ENCODE peak calls at places on chromosomes 1 and 21, in six cellular contexts. Q, F, E, M, L and I are unnamed samples.
A peak's percentile ranks its signal among the peaks of the same experiment; 100 is the strongest.

GRCh38 chr1:23692308-23692871 is 784 bp downstream of the RPL11 start:
- DNase-seq in Q (no peak), E (no peak), M (no peak), L (no peak), F (no peak), I (no peak)

GRCh38 chr1:212470059-212470458 is 37.3 kb downstream of the NENF start:
- DNase-seq in Q (peak; percentile 90), F (no peak), M (peak; percentile 93), E (peak; percentile 29), L (peak; percentile 64), I (no peak)

GRCh38 chr1:54965624-54966340 is 14.6 kb upstream of the TMEM61 start:
- DNase-seq in M (peak; percentile 74), E (peak; percentile 41), L (peak; percentile 45), Q (no peak), F (peak; percentile 59), I (no peak)

GRCh38 chr1:170696591-170697337 is 32.8 kb downstream of the PRRX1 start:
- DNase-seq in E (no peak), Q (no peak), L (no peak), F (no peak), M (no peak), I (no peak)

GRCh38 chr1:115727706-115728249 is 40.7 kb downstream of the CASQ2 start:
- DNase-seq in F (no peak), M (peak; percentile 79), Q (peak; percentile 71), E (no peak), L (peak; percentile 53), I (no peak)

GRCh38 chr1:244599937-244600350 is 53.0 kb upstream of the DESI2 start:
- DNase-seq in L (peak; percentile 12), Q (peak; percentile 33), F (peak; percentile 22), E (no peak), M (no peak), I (no peak)

GRCh38 chr1:1033731-1034437 is 14.0 kb downstream of the AGRN start:
- DNase-seq in Q (no peak), F (no peak), L (no peak), E (no peak), M (no peak), I (no peak)

GRCh38 chr1:17122449-17123194 is 3.4 kb upstream of the PADI2 start:
- DNase-seq in Q (no peak), F (no peak), L (peak; percentile 49), M (no peak), E (no peak), I (no peak)

GRCh38 chr1:41955461-41956159 is 36.9 kb upstream of the HIVEP3 start:
- DNase-seq in L (no peak), E (no peak), Q (no peak), F (no peak), M (no peak), I (no peak)

GRCh38 chr1:62613890-62614289 is 16.6 kb downstream of the ANGPTL3 start:
- DNase-seq in E (no peak), L (no peak), Q (no peak), F (no peak), M (no peak), I (no peak)

GRCh38 chr1:206706298-206706791 is 21.6 kb downstream of the MAPKAPK2 start:
- DNase-seq in Q (peak; percentile 73), F (no peak), L (no peak), M (no peak), E (no peak), I (no peak)

GRCh38 chr1:238223067-238223640 is 332.4 kb upstream of the ZP4 start:
- DNase-seq in M (no peak), L (no peak), E (no peak), Q (no peak), F (no peak), I (no peak)

GRCh38 chr1:31155216-31155806 is 84.4 kb downstream of the NKAIN1 start:
- DNase-seq in L (peak; percentile 78), Q (peak; percentile 56), E (peak; percentile 67), M (no peak), F (peak; percentile 94), I (peak; percentile 18)

GRCh38 chr1:14599173-14599754 is 779 bp downstream of the KAZN start:
- DNase-seq in M (no peak), L (no peak), F (peak; percentile 36), Q (no peak), E (no peak), I (no peak)

GRCh38 chr1:247906504-247907047 is 11.2 kb downstream of the OR2W3 start:
- DNase-seq in L (peak; percentile 25), Q (no peak), E (no peak), F (no peak), M (no peak), I (no peak)

GRCh38 chr1:164725401-164725800 is 166.4 kb downstream of the PBX1 start:
- DNase-seq in L (no peak), Q (no peak), F (no peak), E (no peak), M (no peak), I (no peak)

GRCh38 chr1:221035680-221036153 is 156.5 kb downstream of the HLX start:
- DNase-seq in E (no peak), Q (no peak), L (no peak), M (no peak), F (peak; percentile 32), I (no peak)

GRCh38 chr1:90707363-90707710 is 9.8 kb downstream of the BARHL2 start:
- DNase-seq in Q (no peak), L (peak; percentile 52), F (no peak), E (peak; percentile 69), M (no peak), I (no peak)

GRCh38 chr1:44546403-44547053 is 127.8 kb downstream of the TMEM53 start:
- DNase-seq in L (no peak), M (no peak), E (no peak), F (peak; percentile 42), Q (no peak), I (no peak)

GRCh38 chr1:111290640-111291039 is at the start of gene CHIA:
- DNase-seq in M (no peak), Q (no peak), L (no peak), E (no peak), F (no peak), I (no peak)

GRCh38 chr1:31297273-31298247 is 728 bp downstream of the ZCCHC17 start:
- DNase-seq in F (peak; percentile 37), M (no peak), Q (no peak), E (no peak), L (no peak), I (no peak)

GRCh38 chr1:10599194-10599861 is 124.6 kb downstream of the PEX14 start:
- DNase-seq in Q (no peak), M (no peak), F (no peak), L (no peak), E (no peak), I (no peak)

GRCh38 chr1:222711319-222712252 is 705 bp downstream of the AIDA start:
- DNase-seq in F (peak; percentile 86), Q (peak; percentile 51), M (peak; percentile 51), L (peak; percentile 66), E (peak; percentile 54), I (peak; percentile 1)

GRCh38 chr1:22685675-22686074 is 25.0 kb upstream of the EPHB2 start:
- DNase-seq in L (no peak), E (no peak), Q (peak; percentile 42), F (no peak), M (no peak), I (no peak)

GRCh38 chr1:174788981-174789380 is 210.8 kb upstream of the CACYBP start:
- DNase-seq in F (no peak), L (no peak), M (no peak), E (no peak), Q (no peak), I (no peak)

GRCh38 chr1:162391790-162392563 is 10.4 kb downstream of the C1orf226 start:
- DNase-seq in M (no peak), E (peak; percentile 24), L (no peak), F (peak; percentile 63), Q (no peak), I (no peak)

GRCh38 chr1:8214501-8215173 is 103.3 kb upstream of the SLC45A1 start:
- DNase-seq in L (no peak), M (no peak), Q (no peak), F (no peak), E (no peak), I (no peak)

GRCh38 chr1:44792736-44793502 is 4.9 kb upstream of the BEST4 start:
- DNase-seq in M (no peak), Q (peak; percentile 66), L (no peak), F (no peak), E (peak; percentile 8), I (no peak)

GRCh38 chr1:201230676-201231075 is 40.1 kb downstream of the IGFN1 start:
- DNase-seq in F (no peak), M (no peak), L (no peak), Q (no peak), E (no peak), I (no peak)

GRCh38 chr1:79188371-79188770 is 181.8 kb upstream of the ADGRL4 start:
- DNase-seq in E (no peak), Q (no peak), M (no peak), F (no peak), L (no peak), I (no peak)

GRCh38 chr1:192713921-192714320 is 78.0 kb downstream of the RGS13 start:
- DNase-seq in Q (no peak), M (no peak), L (no peak), E (no peak), F (no peak), I (no peak)

DNA sequence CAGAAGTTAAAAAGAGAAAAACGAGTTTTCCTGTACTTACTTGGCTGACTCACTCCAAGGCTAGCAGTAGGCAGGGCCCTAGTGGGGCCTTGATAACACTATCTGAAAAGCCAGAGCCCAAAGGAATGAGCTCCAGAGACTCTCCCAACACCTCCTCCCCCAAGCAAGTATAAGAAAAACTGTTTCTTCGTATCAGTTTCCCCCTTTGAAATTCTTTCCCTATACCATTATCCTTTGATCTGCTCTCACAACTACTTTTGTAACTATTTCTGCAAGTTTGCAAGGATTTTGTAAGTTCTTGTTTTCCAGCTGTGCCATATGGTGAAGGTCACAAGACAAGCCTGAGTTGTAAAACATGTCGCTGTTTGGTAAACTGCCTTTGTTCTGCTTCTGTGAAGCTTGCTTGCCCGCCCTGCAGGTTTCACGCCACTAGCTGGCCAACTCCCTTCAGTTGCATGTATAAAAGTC is 36.5 kb upstream of the KCNJ15 start:
- DNase-seq in Q (no peak), L (no peak), M (no peak), F (peak; percentile 45), E (no peak), I (no peak)
- H3K9me3 ChIP-seq in Q (no peaks in the 10 kb centered on the region), L (peaks cover 29% of the 10 kb centered on the region), M (no peaks in the 10 kb centered on the region), F (peaks cover 24% of the 10 kb centered on the region), E (no peaks in the 10 kb centered on the region), I (peaks cover 25% of the 10 kb centered on the region)

GRCh38 chr1:232987046-232987445 is 36.6 kb downstream of the NTPCR start:
- DNase-seq in E (no peak), Q (no peak), L (no peak), M (no peak), F (no peak), I (no peak)
- H3K36me3 ChIP-seq in E (no peaks in the 10 kb centered on the region), Q (no peaks in the 10 kb centered on the region), L (no peaks in the 10 kb centered on the region), M (no peaks in the 10 kb centered on the region), F (no peaks in the 10 kb centered on the region), I (no peaks in the 10 kb centered on the region)

GRCh38 chr1:33007190-33008050 is 29.3 kb downstream of the AK2 start:
- DNase-seq in Q (peak; percentile 28), M (peak; percentile 36), L (peak; percentile 28), F (peak; percentile 40), E (no peak), I (no peak)
- TF ChIP-seq POLR2A in Q (no peak), M (no peak), L (no peak), F (no peak), E (no peak), I (no peak)

DNA sequence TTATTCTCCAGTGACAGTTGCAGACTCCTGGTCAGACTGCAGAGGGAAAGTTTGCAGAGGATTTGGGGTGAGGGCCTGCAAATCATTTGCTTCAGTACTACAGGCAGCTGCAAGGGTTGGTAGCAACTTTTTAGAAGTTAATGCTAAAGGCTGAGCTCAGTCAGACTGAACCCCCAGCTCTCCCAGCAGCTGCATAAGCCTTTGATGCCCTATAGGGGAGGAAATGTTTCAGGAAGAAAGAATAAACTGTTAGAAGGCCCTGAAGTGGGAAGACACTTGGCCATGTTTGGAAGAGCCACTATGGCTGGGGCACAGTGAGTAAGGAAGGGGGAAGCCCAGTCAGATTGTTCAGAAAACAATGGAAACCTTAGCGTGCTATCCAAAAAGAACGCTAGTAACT is 383.6 kb downstream of the TTLL7 start:
- DNase-seq in Q (no peak), M (no peak), L (no peak), F (no peak), E (no peak), I (no peak)
- H3K9me3 ChIP-seq in Q (no peaks in the 10 kb centered on the region), M (no peaks in the 10 kb centered on the region), L (no peaks in the 10 kb centered on the region), F (no peaks in the 10 kb centered on the region), E (no peaks in the 10 kb centered on the region), I (no peaks in the 10 kb centered on the region)